ENCODE peak calls at places on chromosomes 5 and 9, in seven cellular contexts. K, D, Y, O, B, N and R are unnamed samples.
A peak's percentile ranks its signal among the peaks of the same experiment; 100 is the strongest.

GRCh38 chr9:80954521-80954920 is 734.8 kb downstream of the TLE1 start:
- DNase-seq in K (no peak), D (no peak), Y (no peak), O (no peak), B (no peak), N (no peak), R (no peak)

GRCh38 chr5:35129276-35129675 is 81.5 kb upstream of the AGXT2 start:
- DNase-seq in K (no peak), D (no peak), Y (no peak), O (no peak), B (peak; percentile 39), N (no peak), R (peak; percentile 73)

GRCh38 chr5:102531506-102531905 is 32.7 kb upstream of the SLCO6A1 start:
- DNase-seq in K (no peak), D (no peak), Y (no peak), O (no peak), B (no peak), N (no peak), R (no peak)

GRCh38 chr9:120915854-120916495 is 10.6 kb downstream of the TRAF1 start:
- DNase-seq in K (no peak), D (no peak), Y (no peak), O (no peak), B (no peak), N (no peak), R (no peak)

GRCh38 chr5:10797246-10797645 is 36.2 kb upstream of the DAP start:
- DNase-seq in K (no peak), D (no peak), Y (no peak), O (no peak), B (no peak), N (no peak), R (no peak)

GRCh38 chr9:94920439-94920951 is 194.0 kb downstream of the AOPEP start:
- DNase-seq in K (no peak), D (peak; percentile 35), Y (peak; percentile 49), O (no peak), B (peak; percentile 83), N (peak; percentile 78), R (peak; percentile 81)

GRCh38 chr5:172688735-172689572 is 47.9 kb downstream of the NEURL1B start:
- DNase-seq in K (peak; percentile 78), D (peak; percentile 61), Y (no peak), O (no peak), B (no peak), N (peak; percentile 53), R (no peak)

GRCh38 chr5:51832934-51833470 is 449.8 kb downstream of the ISL1 start:
- DNase-seq in K (no peak), D (no peak), Y (no peak), O (no peak), B (no peak), N (no peak), R (no peak)

GRCh38 chr5:80238078-80238477 is 17.8 kb downstream of the SERINC5 start:
- DNase-seq in K (no peak), D (no peak), Y (no peak), O (no peak), B (no peak), N (no peak), R (no peak)

GRCh38 chr5:92864591-92864990 is 716.4 kb downstream of the NR2F1-AS1 start:
- DNase-seq in K (no peak), D (no peak), Y (no peak), O (no peak), B (no peak), N (no peak), R (no peak)

GRCh38 chr5:73528248-73528647 is 30.0 kb downstream of the BTF3 start:
- DNase-seq in K (no peak), D (no peak), Y (no peak), O (no peak), B (no peak), N (no peak), R (no peak)

GRCh38 chr5:83715316-83716060 is 5.2 kb downstream of the HAPLN1 start:
- DNase-seq in K (no peak), D (no peak), Y (no peak), O (no peak), B (no peak), N (no peak), R (no peak)

GRCh38 chr5:31329722-31330121 is 136.2 kb downstream of the CDH6 start:
- DNase-seq in K (no peak), D (no peak), Y (no peak), O (no peak), B (no peak), N (no peak), R (no peak)

GRCh38 chr9:15349892-15350761 is 43.1 kb upstream of the TTC39B start:
- DNase-seq in K (peak; percentile 72), D (peak; percentile 67), Y (no peak), O (no peak), B (no peak), N (peak; percentile 11), R (no peak)

GRCh38 chr5:120848883-120849282 is 384.8 kb downstream of the PRR16 start:
- DNase-seq in K (no peak), D (no peak), Y (no peak), O (no peak), B (no peak), N (no peak), R (peak; percentile 1)

GRCh38 chr5:38724301-38725030 is 121.3 kb upstream of the OSMR start:
- DNase-seq in K (no peak), D (no peak), Y (no peak), O (no peak), B (no peak), N (no peak), R (no peak)

GRCh38 chr9:81490605-81491331 is 198.6 kb downstream of the TLE1 start:
- DNase-seq in K (no peak), D (no peak), Y (no peak), O (no peak), B (no peak), N (no peak), R (no peak)

GRCh38 chr5:68958428-68958827 is 135.4 kb upstream of the SLC30A5 start:
- DNase-seq in K (no peak), D (no peak), Y (no peak), O (no peak), B (no peak), N (no peak), R (no peak)

GRCh38 chr5:35012796-35013195 is 35.0 kb downstream of the AGXT2 start:
- DNase-seq in K (no peak), D (no peak), Y (no peak), O (no peak), B (no peak), N (no peak), R (no peak)

GRCh38 chr5:108763222-108763864 is 15.6 kb downstream of the FER start:
- DNase-seq in K (no peak), D (no peak), Y (no peak), O (no peak), B (no peak), N (no peak), R (no peak)

GRCh38 chr9:10479172-10479571 is 133.6 kb downstream of the PTPRD start:
- DNase-seq in K (no peak), D (no peak), Y (no peak), O (no peak), B (no peak), N (no peak), R (no peak)
- TF ChIP-seq CTCF in K (no peak), D (no peak), Y (no peak), O (no peak), B (no peak), N (peak; percentile 42), R (peak; percentile 11)

DNA sequence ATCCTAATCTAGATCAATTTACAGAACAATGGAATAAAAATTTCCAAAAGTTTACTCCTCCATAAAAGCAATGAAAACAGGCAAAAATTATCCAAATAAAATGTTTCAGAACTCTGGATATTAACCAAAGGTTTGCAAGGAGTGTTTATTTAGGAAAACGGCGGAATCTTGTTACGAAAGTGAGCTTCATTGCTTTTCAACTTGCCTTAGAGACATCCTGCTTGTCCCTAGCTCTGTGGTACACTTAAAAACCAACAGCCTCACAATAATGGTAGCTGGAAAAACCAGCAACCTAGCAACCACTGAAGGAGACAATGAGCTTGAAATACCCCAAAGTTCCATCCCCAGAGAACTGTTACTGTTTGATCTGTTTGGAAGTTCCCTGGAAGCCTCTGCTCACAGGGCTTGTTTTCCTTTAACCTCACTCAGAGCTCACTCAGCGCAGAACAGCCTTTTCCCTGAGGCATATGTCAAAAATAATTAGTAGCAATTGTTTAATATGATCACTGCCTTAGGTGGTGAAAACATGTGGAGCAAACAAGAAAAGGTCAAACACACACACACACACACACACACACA is 43.2 kb downstream of the SH3TC2 start:
- DNase-seq in K (no peak), D (no peak), Y (no peak), O (no peak), B (no peak), N (peak; percentile 44), R (no peak)
- TF ChIP-seq CTCF in K (no peak), D (no peak), Y (no peak), O (no peak), B (no peak), N (no peak), R (no peak)

GRCh38 chr9:36911601-36912412 is 122.3 kb downstream of the PAX5 start:
- DNase-seq in K (no peak), D (no peak), Y (no peak), O (no peak), B (no peak), N (peak; percentile 49), R (no peak)

GRCh38 chr9:36913393-36914211 is 120.5 kb downstream of the PAX5 start:
- DNase-seq in K (no peak), D (no peak), Y (no peak), O (no peak), B (no peak), N (no peak), R (no peak)

GRCh38 chr9:36914212-36914577 is 119.9 kb downstream of the PAX5 start:
- DNase-seq in K (no peak), D (no peak), Y (no peak), O (no peak), B (no peak), N (no peak), R (no peak)

GRCh38 chr9:36912620-36913019 is 121.4 kb downstream of the PAX5 start:
- DNase-seq in K (no peak), D (no peak), Y (no peak), O (no peak), B (no peak), N (no peak), R (no peak)

DNA sequence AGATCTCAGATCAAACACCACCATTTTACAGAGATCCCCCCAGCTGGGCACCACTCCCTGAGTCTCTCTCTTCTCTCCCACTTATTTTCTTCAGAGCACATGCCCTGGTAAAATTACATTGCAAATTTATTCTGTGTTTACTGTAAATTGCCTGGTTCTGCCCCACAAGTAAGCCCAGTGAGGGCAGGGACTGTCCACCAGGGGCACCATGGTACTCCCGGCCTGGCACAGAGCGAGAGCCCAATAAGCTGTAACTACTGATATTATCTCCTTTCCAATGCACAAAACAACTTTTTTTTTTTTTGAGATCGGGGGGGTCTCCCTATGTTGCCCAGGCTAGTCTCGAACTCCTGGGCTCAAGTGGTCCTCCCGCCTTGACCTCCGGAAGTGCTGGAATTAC is 123.0 kb downstream of the PAX5 start:
- DNase-seq in K (no peak), D (no peak), Y (no peak), O (no peak), B (no peak), N (no peak), R (no peak)
- TF ChIP-seq CTCF in K (no peak), D (no peak), Y (no peak), O (no peak), B (no peak), N (peak; percentile 14), R (peak; percentile 12)

DNA sequence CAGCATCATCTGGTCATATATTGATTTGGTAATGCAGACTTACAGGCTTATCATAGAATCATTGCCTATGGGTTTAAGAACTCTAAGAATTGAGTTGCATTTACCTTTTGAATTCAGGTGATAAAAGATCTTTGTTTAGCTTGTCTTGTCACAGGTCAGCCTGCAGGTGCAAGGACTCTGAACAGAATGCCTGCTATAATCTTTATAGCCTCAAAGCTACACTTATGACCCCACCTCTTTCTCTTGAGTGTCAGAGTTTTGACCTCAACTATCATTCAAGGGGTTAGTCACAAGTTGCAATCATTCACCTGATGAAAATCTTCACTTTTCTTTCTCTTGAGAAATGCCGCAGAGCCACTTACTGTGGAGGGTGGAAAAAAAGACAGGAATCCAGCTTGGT is 49.5 kb downstream of the ERCC6L2 start:
- DNase-seq in K (no peak), D (peak; percentile 8), Y (no peak), O (no peak), B (no peak), N (no peak), R (no peak)
- TF ChIP-seq CTCF in K (no peak), D (no peak), Y (no peak), O (no peak), B (no peak), N (no peak), R (no peak)